ENCODE peak calls at places on chromosomes 2 and 18, in nine cellular contexts. G is GDM1, E is Peyer's patch, I is NCI-H345, H is MV-4-11, S is brain pericyte, W is mammary epithelial cell, T is NCI-H1417, B is astrocyte. F is an unnamed sample.

GRCh38 chr18:34867520-34867919 is 157.4 kb downstream of the DTNA start:
- DNase-seq in G (peak), E (no peak), I (peak), H (no peak), S (no peak), W (no peak), T (peak), B (no peak), F (no peak)

GRCh38 chr2:26000561-26001211 is 18.4 kb upstream of the KIF3C start:
- DNase-seq in G (no peak), E (no peak), I (no peak), H (no peak), S (no peak), W (peak), T (peak), B (no peak), F (no peak)

GRCh38 chr2:232713505-232713904 is 16.4 kb downstream of the GIGYF2 start:
- DNase-seq in G (no peak), E (no peak), I (no peak), H (no peak), S (no peak), W (no peak), T (no peak), B (no peak), F (no peak)

GRCh38 chr2:237322564-237322963 is 91.4 kb downstream of the COL6A3 start:
- DNase-seq in G (no peak), E (no peak), I (peak), H (no peak), S (no peak), W (no peak), T (no peak), B (no peak), F (no peak)

GRCh38 chr18:57915241-57915640 is 112.1 kb upstream of the ATP8B1 start:
- DNase-seq in G (no peak), E (no peak), I (peak), H (no peak), S (peak), W (no peak), T (peak), B (peak), F (no peak)

GRCh38 chr2:65300772-65301711 is 73.4 kb downstream of the ACTR2 start:
- DNase-seq in G (peak), E (peak), I (peak), H (peak), S (peak), W (no peak), T (peak), B (peak), F (no peak)

GRCh38 chr2:230814616-230815015 is 50.1 kb upstream of the ITM2C start:
- DNase-seq in G (no peak), E (no peak), I (no peak), H (peak), S (no peak), W (no peak), T (no peak), B (peak), F (no peak)

GRCh38 chr2:20091305-20091991 is 40.0 kb upstream of the LAPTM4A start:
- DNase-seq in G (no peak), E (no peak), I (no peak), H (no peak), S (no peak), W (peak), T (no peak), B (peak), F (peak)

GRCh38 chr2:45263147-45263546 is 253.9 kb upstream of the SIX2 start:
- DNase-seq in G (no peak), E (no peak), I (peak), H (no peak), S (no peak), W (no peak), T (peak), B (no peak), F (no peak)

GRCh38 chr2:228247335-228247734 is 65.8 kb upstream of the SPHKAP start:
- DNase-seq in G (no peak), E (no peak), I (no peak), H (no peak), S (no peak), W (no peak), T (no peak), B (no peak), F (no peak)

GRCh38 chr2:169298007-169298406 is 64.3 kb downstream of the LRP2 start:
- DNase-seq in G (no peak), E (no peak), I (no peak), H (no peak), S (no peak), W (no peak), T (no peak), B (no peak), F (no peak)

GRCh38 chr2:200608341-200609026 is 22.7 kb downstream of the AOX1 start:
- DNase-seq in G (no peak), E (no peak), I (no peak), H (no peak), S (no peak), W (no peak), T (no peak), B (no peak), F (no peak)

GRCh38 chr2:9356336-9356735 is 67.0 kb downstream of the ITGB1BP1 start:
- DNase-seq in G (no peak), E (no peak), I (no peak), H (no peak), S (no peak), W (no peak), T (peak), B (no peak), F (no peak)

GRCh38 chr2:190759749-190760213 is 110.9 kb downstream of the NAB1 start:
- DNase-seq in G (no peak), E (no peak), I (no peak), H (peak), S (no peak), W (peak), T (no peak), B (peak), F (no peak)

F was measured in kidney.